ENCODE peak calls at places on chromosome 21, in nine cellular contexts. One of them, this sample, is unnamed. For H3K4me1, the result is how much of the 10 kb centered on the place peaks cover.

GRCh38 chr21:31383770-31384169 is 39.7 kb upstream of the TIAM1 start:
- DNase-seq in HepG2: no peak
- DNase-seq in GM23338: no peak
- DNase-seq in breast epithelium: no peak
- DNase-seq in osteoblast: no peak
- DNase-seq in effector memory CD4-positive, alpha-beta T cell: no peak
- DNase-seq in IMR-90: no peak
- DNase-seq in CD4-positive, CD25-positive, alpha-beta regulatory T cell: no peak
- DNase-seq in colonic mucosa: no peak
- DNase-seq in this sample: no peak

GRCh38 chr21:27649323-27649722 is 682.4 kb upstream of the ADAMTS5 start:
- DNase-seq in breast epithelium: no peak
- DNase-seq in effector memory CD4-positive, alpha-beta T cell: no peak
- DNase-seq in GM23338: no peak
- DNase-seq in colonic mucosa: no peak
- DNase-seq in CD4-positive, CD25-positive, alpha-beta regulatory T cell: no peak
- DNase-seq in osteoblast: peak
- DNase-seq in HepG2: no peak
- DNase-seq in IMR-90: peak
- DNase-seq in this sample: no peak

GRCh38 chr21:41064325-41064724 is 103.6 kb upstream of the BACE2 start:
- DNase-seq in breast epithelium: peak
- DNase-seq in IMR-90: no peak
- DNase-seq in osteoblast: no peak
- DNase-seq in CD4-positive, CD25-positive, alpha-beta regulatory T cell: no peak
- DNase-seq in GM23338: no peak
- DNase-seq in colonic mucosa: no peak
- DNase-seq in effector memory CD4-positive, alpha-beta T cell: no peak
- DNase-seq in HepG2: no peak
- DNase-seq in this sample: no peak

GRCh38 chr21:27649746-27650145 is 682.9 kb upstream of the ADAMTS5 start:
- DNase-seq in breast epithelium: no peak
- DNase-seq in HepG2: no peak
- DNase-seq in GM23338: no peak
- DNase-seq in IMR-90: peak
- DNase-seq in colonic mucosa: no peak
- DNase-seq in effector memory CD4-positive, alpha-beta T cell: no peak
- DNase-seq in osteoblast: no peak
- DNase-seq in CD4-positive, CD25-positive, alpha-beta regulatory T cell: no peak
- DNase-seq in this sample: no peak

GRCh38 chr21:29697555-29698193 is 242.1 kb downstream of the GRIK1 start:
- DNase-seq in osteoblast: no peak
- DNase-seq in IMR-90: peak
- DNase-seq in effector memory CD4-positive, alpha-beta T cell: no peak
- DNase-seq in CD4-positive, CD25-positive, alpha-beta regulatory T cell: no peak
- DNase-seq in colonic mucosa: no peak
- DNase-seq in breast epithelium: no peak
- DNase-seq in GM23338: no peak
- DNase-seq in HepG2: no peak
- DNase-seq in this sample: no peak

GRCh38 chr21:31557956-31558838 is 101.3 kb upstream of the SOD1 start:
- DNase-seq in colonic mucosa: peak
- DNase-seq in CD4-positive, CD25-positive, alpha-beta regulatory T cell: peak
- DNase-seq in HepG2: no peak
- DNase-seq in osteoblast: peak
- DNase-seq in IMR-90: no peak
- DNase-seq in GM23338: peak
- DNase-seq in breast epithelium: no peak
- DNase-seq in effector memory CD4-positive, alpha-beta T cell: peak
- DNase-seq in this sample: peak

GRCh38 chr21:41349607-41350390 is 12.0 kb upstream of the MX2 start:
- DNase-seq in osteoblast: no peak
- DNase-seq in breast epithelium: no peak
- DNase-seq in HepG2: no peak
- DNase-seq in colonic mucosa: no peak
- DNase-seq in CD4-positive, CD25-positive, alpha-beta regulatory T cell: no peak
- DNase-seq in effector memory CD4-positive, alpha-beta T cell: no peak
- DNase-seq in IMR-90: no peak
- DNase-seq in GM23338: no peak
- DNase-seq in this sample: no peak

GRCh38 chr21:38299651-38300050 is 42.9 kb downstream of the KCNJ15 start:
- DNase-seq in IMR-90: no peak
- DNase-seq in colonic mucosa: no peak
- DNase-seq in GM23338: no peak
- DNase-seq in breast epithelium: no peak
- DNase-seq in CD4-positive, CD25-positive, alpha-beta regulatory T cell: no peak
- DNase-seq in HepG2: no peak
- DNase-seq in effector memory CD4-positive, alpha-beta T cell: no peak
- DNase-seq in osteoblast: no peak
- DNase-seq in this sample: no peak

GRCh38 chr21:28758883-28759242 is 233.8 kb downstream of the LTN1 start:
- DNase-seq in IMR-90: no peak
- DNase-seq in effector memory CD4-positive, alpha-beta T cell: no peak
- DNase-seq in GM23338: no peak
- DNase-seq in breast epithelium: no peak
- DNase-seq in colonic mucosa: no peak
- DNase-seq in CD4-positive, CD25-positive, alpha-beta regulatory T cell: no peak
- DNase-seq in osteoblast: no peak
- DNase-seq in HepG2: no peak
- DNase-seq in this sample: no peak

GRCh38 chr21:31908106-31909031 is 35.5 kb downstream of the HUNK start:
- DNase-seq in IMR-90: peak
- DNase-seq in CD4-positive, CD25-positive, alpha-beta regulatory T cell: no peak
- DNase-seq in GM23338: peak
- DNase-seq in breast epithelium: peak
- DNase-seq in colonic mucosa: peak
- DNase-seq in HepG2: peak
- DNase-seq in osteoblast: no peak
- DNase-seq in effector memory CD4-positive, alpha-beta T cell: no peak
- DNase-seq in this sample: no peak

GRCh38 chr21:39392296-39392695 is 43.4 kb upstream of the HMGN1 start:
- DNase-seq in breast epithelium: no peak
- DNase-seq in IMR-90: no peak
- DNase-seq in osteoblast: no peak
- DNase-seq in HepG2: no peak
- DNase-seq in effector memory CD4-positive, alpha-beta T cell: no peak
- DNase-seq in colonic mucosa: no peak
- DNase-seq in CD4-positive, CD25-positive, alpha-beta regulatory T cell: no peak
- DNase-seq in GM23338: no peak
- DNase-seq in this sample: no peak

GRCh38 chr21:39529026-39529425 is 77.3 kb downstream of the SH3BGR start:
- DNase-seq in IMR-90: no peak
- DNase-seq in breast epithelium: no peak
- DNase-seq in HepG2: no peak
- DNase-seq in osteoblast: no peak
- DNase-seq in effector memory CD4-positive, alpha-beta T cell: no peak
- DNase-seq in CD4-positive, CD25-positive, alpha-beta regulatory T cell: no peak
- DNase-seq in colonic mucosa: no peak
- DNase-seq in GM23338: no peak
- DNase-seq in this sample: no peak

GRCh38 chr21:33587792-33588484 is 546 bp downstream of the DONSON start:
- DNase-seq in osteoblast: peak
- DNase-seq in colonic mucosa: peak
- DNase-seq in effector memory CD4-positive, alpha-beta T cell: peak
- DNase-seq in CD4-positive, CD25-positive, alpha-beta regulatory T cell: no peak
- DNase-seq in breast epithelium: no peak
- DNase-seq in IMR-90: peak
- DNase-seq in GM23338: peak
- DNase-seq in HepG2: no peak
- DNase-seq in this sample: peak

GRCh38 chr21:33586927-33587326 is 1.6 kb downstream of the DONSON start:
- DNase-seq in osteoblast: peak
- DNase-seq in HepG2: no peak
- DNase-seq in CD4-positive, CD25-positive, alpha-beta regulatory T cell: no peak
- DNase-seq in IMR-90: no peak
- DNase-seq in breast epithelium: no peak
- DNase-seq in colonic mucosa: no peak
- DNase-seq in effector memory CD4-positive, alpha-beta T cell: no peak
- DNase-seq in GM23338: no peak
- DNase-seq in this sample: no peak

GRCh38 chr21:33584455-33584854 is 4.0 kb downstream of the DONSON start:
- DNase-seq in effector memory CD4-positive, alpha-beta T cell: no peak
- DNase-seq in colonic mucosa: no peak
- DNase-seq in IMR-90: no peak
- DNase-seq in breast epithelium: no peak
- DNase-seq in HepG2: no peak
- DNase-seq in CD4-positive, CD25-positive, alpha-beta regulatory T cell: no peak
- DNase-seq in GM23338: no peak
- DNase-seq in osteoblast: no peak
- DNase-seq in this sample: no peak

DNA sequence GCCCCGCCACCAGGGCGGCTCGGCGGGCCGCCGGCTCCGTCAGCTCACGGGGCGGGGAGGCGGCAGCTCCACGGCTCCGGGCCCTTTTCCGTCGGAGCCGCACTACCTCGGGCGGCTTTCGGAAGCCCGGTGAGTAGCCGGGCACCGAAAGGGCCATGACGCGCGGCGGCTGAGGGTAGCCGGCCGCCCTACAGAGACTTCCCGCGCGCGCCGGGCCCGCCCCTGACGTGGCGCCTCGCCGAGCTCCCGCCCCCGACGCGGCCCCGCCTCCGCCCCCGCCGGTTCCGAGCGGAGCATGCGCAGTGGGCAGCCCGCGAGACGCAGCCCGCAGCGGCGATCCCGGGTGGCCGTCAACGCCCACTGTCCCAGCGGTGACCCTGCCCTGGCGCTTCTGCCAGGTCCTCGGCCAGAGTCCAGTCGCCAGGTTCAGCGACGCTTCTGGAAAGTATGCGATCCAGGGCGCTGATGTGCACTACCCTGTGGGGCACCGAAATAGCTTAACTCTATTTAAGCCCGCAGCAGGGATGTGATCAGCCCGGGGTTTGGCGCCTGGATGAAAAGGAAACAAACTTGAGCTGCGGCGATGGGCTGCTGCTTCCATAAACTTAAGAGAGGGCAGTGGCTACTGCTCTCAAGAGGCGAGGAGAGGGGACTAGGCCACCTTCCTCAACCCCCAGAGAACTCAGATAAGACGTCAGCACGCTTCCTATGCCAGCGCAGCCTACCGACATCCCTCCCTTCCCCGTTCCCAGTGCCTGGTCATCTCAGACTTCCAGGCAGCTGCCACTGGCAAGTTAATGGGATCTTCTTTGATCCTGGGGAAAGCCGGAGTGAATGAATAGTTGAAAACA is at the start of gene DONSON:
- DNase-seq in breast epithelium: peak
- DNase-seq in colonic mucosa: peak
- DNase-seq in CD4-positive, CD25-positive, alpha-beta regulatory T cell: peak
- DNase-seq in HepG2: peak
- DNase-seq in IMR-90: peak
- DNase-seq in GM23338: peak
- DNase-seq in osteoblast: peak
- DNase-seq in effector memory CD4-positive, alpha-beta T cell: peak
- DNase-seq in this sample: peak
- H3K4me3 ChIP-seq in breast epithelium: peak
- H3K4me3 ChIP-seq in colonic mucosa: peak
- H3K4me3 ChIP-seq in CD4-positive, CD25-positive, alpha-beta regulatory T cell: peak
- H3K4me3 ChIP-seq in HepG2: peak
- H3K4me3 ChIP-seq in IMR-90: peak
- H3K4me3 ChIP-seq in GM23338: peak
- H3K4me3 ChIP-seq in osteoblast: peak
- H3K4me3 ChIP-seq in effector memory CD4-positive, alpha-beta T cell: peak
- H3K4me3 ChIP-seq in this sample: peak

GRCh38 chr21:45888361-45889009 is 93.1 kb upstream of the COL6A1 start:
- DNase-seq in GM23338: no peak
- DNase-seq in colonic mucosa: no peak
- DNase-seq in effector memory CD4-positive, alpha-beta T cell: no peak
- DNase-seq in breast epithelium: no peak
- DNase-seq in IMR-90: no peak
- DNase-seq in HepG2: no peak
- DNase-seq in CD4-positive, CD25-positive, alpha-beta regulatory T cell: no peak
- DNase-seq in osteoblast: no peak
- DNase-seq in this sample: no peak
- H3K4me1 ChIP-seq in GM23338: under half
- H3K4me1 ChIP-seq in colonic mucosa: under half
- H3K4me1 ChIP-seq in effector memory CD4-positive, alpha-beta T cell: half or more
- H3K4me1 ChIP-seq in breast epithelium: under half
- H3K4me1 ChIP-seq in IMR-90: under half
- H3K4me1 ChIP-seq in HepG2: under half
- H3K4me1 ChIP-seq in CD4-positive, CD25-positive, alpha-beta regulatory T cell: half or more
- H3K4me1 ChIP-seq in osteoblast: under half
- H3K4me1 ChIP-seq in this sample: under half

DNA sequence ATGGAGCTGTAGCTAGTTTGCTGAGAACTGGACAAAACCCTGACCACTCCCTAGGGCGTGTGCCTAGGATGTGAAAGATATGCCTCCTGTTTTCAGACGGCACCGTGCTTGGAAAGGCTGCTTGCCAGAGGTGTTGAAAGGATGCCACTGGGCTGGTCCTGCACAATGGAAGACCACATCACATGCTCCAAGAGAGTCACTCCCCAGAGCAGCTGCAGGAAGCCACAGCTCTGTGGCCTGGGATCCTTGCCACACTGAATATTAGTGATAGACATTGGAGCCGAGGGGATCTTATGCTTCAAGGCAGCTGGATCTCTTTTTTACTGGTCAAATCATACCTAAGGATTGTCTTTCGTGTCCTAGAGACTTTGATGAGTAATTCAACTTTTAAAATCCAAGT is 6.6 kb upstream of the APP start:
- DNase-seq in HepG2: no peak
- DNase-seq in osteoblast: peak
- DNase-seq in GM23338: no peak
- DNase-seq in colonic mucosa: no peak
- DNase-seq in effector memory CD4-positive, alpha-beta T cell: no peak
- DNase-seq in CD4-positive, CD25-positive, alpha-beta regulatory T cell: no peak
- DNase-seq in IMR-90: no peak
- DNase-seq in breast epithelium: peak
- DNase-seq in this sample: no peak
- H3K4me3 ChIP-seq in HepG2: no peak
- H3K4me3 ChIP-seq in osteoblast: no peak
- H3K4me3 ChIP-seq in GM23338: no peak
- H3K4me3 ChIP-seq in colonic mucosa: no peak
- H3K4me3 ChIP-seq in effector memory CD4-positive, alpha-beta T cell: no peak
- H3K4me3 ChIP-seq in CD4-positive, CD25-positive, alpha-beta regulatory T cell: no peak
- H3K4me3 ChIP-seq in IMR-90: no peak
- H3K4me3 ChIP-seq in breast epithelium: no peak
- H3K4me3 ChIP-seq in this sample: no peak

GRCh38 chr21:42401820-42402251 is 1.9 kb upstream of the UBASH3A start:
- DNase-seq in effector memory CD4-positive, alpha-beta T cell: no peak
- DNase-seq in breast epithelium: no peak
- DNase-seq in CD4-positive, CD25-positive, alpha-beta regulatory T cell: no peak
- DNase-seq in osteoblast: no peak
- DNase-seq in colonic mucosa: no peak
- DNase-seq in GM23338: no peak
- DNase-seq in HepG2: no peak
- DNase-seq in IMR-90: no peak
- DNase-seq in this sample: no peak
- H3K4me1 ChIP-seq in effector memory CD4-positive, alpha-beta T cell: under half
- H3K4me1 ChIP-seq in breast epithelium: under half
- H3K4me1 ChIP-seq in CD4-positive, CD25-positive, alpha-beta regulatory T cell: half or more
- H3K4me1 ChIP-seq in osteoblast: under half
- H3K4me1 ChIP-seq in colonic mucosa: under half
- H3K4me1 ChIP-seq in GM23338: under half
- H3K4me1 ChIP-seq in HepG2: under half
- H3K4me1 ChIP-seq in IMR-90: under half
- H3K4me1 ChIP-seq in this sample: under half

This sample was measured in BE2C.